ENCODE peak calls at places on chromosomes 2 and 18, in four cellular contexts. B is neuronal stem cell, D is HFFc6, L is SW480. N is an unnamed sample.

GRCh38 chr18:59502222-59502898 is 143.3 kb upstream of the LMAN1 start:
- DNase-seq in L (no peak), B (no peak), D (peak; percentile 90), N (peak; percentile 90)

GRCh38 chr2:163248321-163249090 is 409.9 kb upstream of the KCNH7 start:
- DNase-seq in B (peak; percentile 60), D (no peak), L (no peak), N (no peak)

GRCh38 chr2:143513081-143513480 is 383.9 kb downstream of the ARHGAP15 start:
- DNase-seq in L (peak; percentile 9), B (peak; percentile 24), D (peak; percentile 22), N (peak; percentile 72)

GRCh38 chr2:172701250-172701649 is 34.4 kb upstream of the RAPGEF4 start:
- DNase-seq in L (no peak), D (peak; percentile 88), B (no peak), N (peak; percentile 65)

GRCh38 chr18:10010611-10011015 is 96.8 kb downstream of the VAPA start:
- DNase-seq in D (peak; percentile 92), L (no peak), B (no peak), N (peak; percentile 45)

GRCh38 chr2:137929504-137929886 is 34.8 kb upstream of the HNMT start:
- DNase-seq in L (no peak), D (no peak), B (no peak), N (no peak)

GRCh38 chr2:86632672-86633071 is 9.0 kb upstream of the RNF103 start:
- DNase-seq in D (no peak), B (no peak), L (no peak), N (no peak)

GRCh38 chr2:63866009-63866709 is 24.5 kb downstream of the UGP2 start:
- DNase-seq in D (no peak), L (no peak), B (no peak), N (no peak)

GRCh38 chr2:240498171-240498957 is 59.4 kb downstream of the ANKMY1 start:
- DNase-seq in D (no peak), L (no peak), B (no peak), N (no peak)

N was measured in brain microvascular endothelial cell.